ENCODE peak calls at places on chromosome 18, in four cellular contexts. J, D, Z and T are unnamed samples.

GRCh38 chr18:59249186-59249774 is 24.0 kb downstream of the RAX start:
- DNase-seq in J (peak), D (no peak), Z (peak), T (peak)

GRCh38 chr18:71388148-71388547 is 1099.3 kb downstream of the SOCS6 start:
- DNase-seq in D (no peak), J (no peak), Z (no peak), T (no peak)

GRCh38 chr18:25126751-25127150 is 225.2 kb downstream of the ZNF521 start:
- DNase-seq in D (no peak), Z (no peak), J (no peak), T (peak)

GRCh38 chr18:46275370-46275769 is 171.2 kb downstream of the HAUS1 start:
- DNase-seq in J (no peak), Z (no peak), D (no peak), T (no peak)

GRCh38 chr18:45107425-45107824 is 426.7 kb downstream of the SETBP1 start:
- DNase-seq in J (no peak), D (no peak), Z (no peak), T (peak)

GRCh38 chr18:51852661-51853060 is 487.3 kb upstream of the DCC start:
- DNase-seq in Z (no peak), J (no peak), D (no peak), T (no peak)

GRCh38 chr18:33210575-33211189 is 229.8 kb downstream of the CCDC178 start:
- DNase-seq in D (no peak), Z (no peak), J (no peak), T (peak)

GRCh38 chr18:33839452-33840225 is 261.6 kb downstream of the ASXL3 start:
- DNase-seq in D (no peak), J (peak), Z (no peak), T (peak)

GRCh38 chr18:35278969-35279368 is 11.1 kb downstream of the ZSCAN30 start:
- DNase-seq in D (no peak), Z (no peak), J (no peak), T (no peak)

GRCh38 chr18:72672364-72673151 is 128.4 kb upstream of the CBLN2 start:
- DNase-seq in J (no peak), D (no peak), Z (no peak), T (peak)

GRCh38 chr18:56314396-56314795 is 324.0 kb downstream of the TXNL1 start:
- DNase-seq in D (no peak), Z (no peak), J (no peak), T (no peak)

GRCh38 chr18:49565101-49565500 is 3.2 kb downstream of the LIPG start:
- DNase-seq in Z (no peak), D (no peak), J (no peak), T (no peak)
- H3K4me3 ChIP-seq in Z (no peak), D (no peak), J (no peak), T (no peak)

GRCh38 chr18:57969824-57970223 is 74.2 kb upstream of the NEDD4L start:
- DNase-seq in D (no peak), J (no peak), Z (no peak), T (no peak)

GRCh38 chr18:57975805-57976204 is 68.2 kb upstream of the NEDD4L start:
- DNase-seq in J (no peak), Z (no peak), D (no peak), T (no peak)

GRCh38 chr18:57974585-57974984 is 69.4 kb upstream of the NEDD4L start:
- DNase-seq in D (no peak), J (no peak), Z (no peak), T (no peak)

GRCh38 chr18:57973889-57974288 is 70.1 kb upstream of the NEDD4L start:
- DNase-seq in J (no peak), D (no peak), Z (no peak), T (no peak)

GRCh38 chr18:57970356-57971095 is 73.5 kb upstream of the NEDD4L start:
- DNase-seq in Z (no peak), D (no peak), J (no peak), T (no peak)
- TF ChIP-seq CTCF in Z (no peak), D (peak), J (peak), T (peak)

GRCh38 chr18:48003426-48004349 is 73.2 kb upstream of the SMAD2 start:
- DNase-seq in Z (peak), D (peak), J (no peak), T (peak)
- H3K4me3 ChIP-seq in Z (no peak), D (no peak), J (no peak), T (no peak)

GRCh38 chr18:37964885-37965571 is 399.4 kb upstream of the CELF4 start:
- DNase-seq in Z (no peak), J (no peak), D (no peak), T (no peak)
- TF ChIP-seq CTCF in Z (no peak), J (no peak), D (no peak), T (no peak)

GRCh38 chr18:1103567-1103966 is 198.9 kb downstream of the ADCYAP1 start:
- DNase-seq in Z (no peak), J (no peak), D (no peak), T (no peak)

GRCh38 chr18:1104265-1104792 is 199.7 kb downstream of the ADCYAP1 start:
- DNase-seq in J (no peak), D (no peak), Z (no peak), T (no peak)

GRCh38 chr18:1102848-1103247 is 198.2 kb downstream of the ADCYAP1 start:
- DNase-seq in Z (no peak), D (no peak), J (no peak), T (no peak)
- H3K4me3 ChIP-seq in Z (no peak), D (no peak), J (no peak), T (no peak)

GRCh38 chr18:65936678-65937077 is 185.9 kb downstream of the CDH7 start:
- DNase-seq in Z (no peak), D (no peak), J (no peak), T (no peak)
- TF ChIP-seq CTCF in Z (no peak), D (no peak), J (no peak), T (no peak)

GRCh38 chr18:67417864-67418523 is 98.5 kb downstream of the DSEL start:
- DNase-seq in Z (peak), J (peak), D (no peak), T (peak)
- H3K4me3 ChIP-seq in Z (peak), J (no peak), D (peak), T (no peak)